ENCODE peak calls at places on chromosomes 2 and 18, in ten cellular contexts. D is activated CD8-positive, alpha-beta memory T cell treated with anti-CD3 and anti-CD28 coated beads for 24 hours; Q is GM06990; F is H9; H is RPMI7951; R is left ventricle myocardium inferior; U is tibial artery; S is endothelial cell; G is AG08396; J is ecto neural progenitor cell. Z is an unnamed sample.

GRCh38 chr18:4276983-4277585 is 178.0 kb downstream of the DLGAP1 start:
- DNase-seq in D (no peak), Q (peak), F (no peak), H (no peak), R (no peak), U (no peak), S (no peak), G (no peak), J (no peak), Z (no peak)

GRCh38 chr18:12860530-12860929 is 23.5 kb downstream of the PTPN2 start:
- DNase-seq in D (no peak), Q (no peak), F (no peak), H (no peak), R (no peak), U (no peak), S (no peak), G (no peak), J (no peak), Z (no peak)

GRCh38 chr2:199797431-199797830 is 53.6 kb downstream of the FTCDNL1 start:
- DNase-seq in D (no peak), Q (no peak), F (no peak), H (no peak), R (no peak), U (no peak), S (no peak), G (no peak), J (no peak), Z (no peak)

GRCh38 chr2:43340945-43341356 is 114.5 kb upstream of the ZFP36L2 start:
- DNase-seq in D (no peak), Q (no peak), F (no peak), H (peak), R (no peak), U (no peak), S (no peak), G (no peak), J (no peak), Z (peak)

GRCh38 chr18:80253871-80254492 is 6.7 kb upstream of the PARD6G start:
- DNase-seq in D (peak), Q (no peak), F (no peak), H (no peak), R (no peak), U (no peak), S (peak), G (no peak), J (no peak), Z (no peak)

GRCh38 chr2:174039551-174040416 is 74.6 kb upstream of the SP3 start:
- DNase-seq in D (peak), Q (peak), F (peak), H (peak), R (peak), U (peak), S (peak), G (peak), J (peak), Z (peak)

GRCh38 chr2:227615181-227615580 is 541 bp upstream of the SCYGR3 start:
- DNase-seq in D (no peak), Q (no peak), F (no peak), H (no peak), R (no peak), U (no peak), S (no peak), G (no peak), J (no peak), Z (no peak)

GRCh38 chr2:197092431-197092830 is 165.9 kb upstream of the PGAP1 start:
- DNase-seq in D (no peak), Q (no peak), F (no peak), H (peak), R (no peak), U (no peak), S (no peak), G (no peak), J (no peak), Z (peak)

GRCh38 chr2:85135066-85135914 is 2.1 kb downstream of the TCF7L1 start:
- DNase-seq in D (no peak), Q (no peak), F (peak), H (no peak), R (peak), U (peak), S (no peak), G (no peak), J (peak), Z (no peak)

GRCh38 chr2:3458396-3459184 is 60.7 kb downstream of the ADI1 start:
- DNase-seq in D (no peak), Q (no peak), F (peak), H (no peak), R (no peak), U (no peak), S (no peak), G (no peak), J (no peak), Z (no peak)

GRCh38 chr2:29841386-29842004 is 79.9 kb downstream of the ALK start:
- DNase-seq in D (peak), Q (no peak), F (peak), H (peak), R (no peak), U (no peak), S (peak), G (peak), J (peak), Z (peak)

GRCh38 chr2:104977958-104978357 is 59.9 kb upstream of the MRPS9 start:
- DNase-seq in D (no peak), Q (no peak), F (no peak), H (no peak), R (no peak), U (no peak), S (no peak), G (no peak), J (no peak), Z (no peak)

GRCh38 chr18:37299471-37300304 is 265.9 kb downstream of the CELF4 start:
- DNase-seq in D (no peak), Q (no peak), F (no peak), H (peak), R (peak), U (peak), S (no peak), G (peak), J (no peak), Z (peak)

GRCh38 chr2:45699032-45699658 is 47.7 kb downstream of the PRKCE start:
- DNase-seq in D (no peak), Q (peak), F (no peak), H (peak), R (no peak), U (no peak), S (no peak), G (peak), J (no peak), Z (peak)